ENCODE peak calls at places on chromosomes 7 and 10, in eight cellular contexts. Z is mesothelial cell of epicardium; X is dorsolateral prefrontal cortex; L is activated CD8-positive, alpha-beta T cell treated with anti-CD3 and anti-CD28 coated beads for 36 hours; A is Calu3; Y is heart left ventricle; F is lung; D is WERI-Rb-1. B is an unnamed sample.

GRCh38 chr7:71165708-71166107 is 33.8 kb downstream of the GALNT17 start:
- DNase-seq in Z (no peak), X (no peak), L (no peak), A (no peak), Y (no peak), F (no peak), D (no peak), B (no peak)

GRCh38 chr7:16028103-16028502 is 341.6 kb upstream of the MEOX2 start:
- DNase-seq in Z (no peak), X (no peak), L (no peak), A (no peak), Y (no peak), F (no peak), D (no peak), B (no peak)

GRCh38 chr10:29751686-29752085 is 116.9 kb upstream of the SVIL start:
- DNase-seq in Z (no peak), X (no peak), L (no peak), A (no peak), Y (no peak), F (no peak), D (no peak), B (no peak)

GRCh38 chr10:124290095-124290795 is 128.5 kb downstream of the OAT start:
- DNase-seq in Z (no peak), X (no peak), L (peak; percentile 40), A (no peak), Y (no peak), F (no peak), D (no peak), B (no peak)

GRCh38 chr10:43200538-43201390 is 62.5 kb downstream of the CSGALNACT2 start:
- DNase-seq in Z (peak; percentile 34), X (no peak), L (no peak), A (no peak), Y (no peak), F (peak; percentile 22), D (peak; percentile 2), B (no peak)

GRCh38 chr10:92742331-92743228 is 52.8 kb downstream of the HHEX start:
- DNase-seq in Z (no peak), X (no peak), L (no peak), A (no peak), Y (no peak), F (no peak), D (no peak), B (no peak)

GRCh38 chr10:58782876-58783859 is 270.5 kb downstream of the BICC1 start:
- DNase-seq in Z (no peak), X (no peak), L (no peak), A (no peak), Y (peak; percentile 37), F (no peak), D (no peak), B (no peak)

GRCh38 chr10:310976-311639 is 175.9 kb downstream of the ZMYND11 start:
- DNase-seq in Z (no peak), X (no peak), L (no peak), A (no peak), Y (no peak), F (no peak), D (no peak), B (no peak)

GRCh38 chr10:93071674-93072224 is 1.9 kb upstream of the CYP26A1 start:
- DNase-seq in Z (no peak), X (no peak), L (peak; percentile 4), A (peak; percentile 62), Y (no peak), F (no peak), D (peak; percentile 43), B (no peak)

GRCh38 chr10:3570855-3571266 is 214.1 kb downstream of the KLF6 start:
- DNase-seq in Z (no peak), X (no peak), L (no peak), A (no peak), Y (no peak), F (no peak), D (no peak), B (peak; percentile 40)

GRCh38 chr10:48945441-48946143 is 6.0 kb upstream of the LRRC18 start:
- DNase-seq in Z (no peak), X (no peak), L (no peak), A (no peak), Y (no peak), F (no peak), D (no peak), B (no peak)

GRCh38 chr7:138417840-138418239 is 42.2 kb upstream of the TRIM24 start:
- DNase-seq in Z (no peak), X (no peak), L (no peak), A (no peak), Y (no peak), F (no peak), D (no peak), B (no peak)

GRCh38 chr7:91571601-91572000 is 307.4 kb downstream of the FZD1 start:
- DNase-seq in Z (no peak), X (no peak), L (no peak), A (no peak), Y (no peak), F (no peak), D (no peak), B (no peak)

GRCh38 chr10:110410329-110411046 is 87.2 kb upstream of the DUSP5 start:
- DNase-seq in Z (peak; percentile 65), X (no peak), L (no peak), A (peak; percentile 88), Y (no peak), F (peak; percentile 67), D (no peak), B (peak; percentile 52)

GRCh38 chr7:68509054-68509453 is 1089.2 kb upstream of the AUTS2 start:
- DNase-seq in Z (no peak), X (no peak), L (no peak), A (no peak), Y (no peak), F (no peak), D (no peak), B (no peak)

DNA sequence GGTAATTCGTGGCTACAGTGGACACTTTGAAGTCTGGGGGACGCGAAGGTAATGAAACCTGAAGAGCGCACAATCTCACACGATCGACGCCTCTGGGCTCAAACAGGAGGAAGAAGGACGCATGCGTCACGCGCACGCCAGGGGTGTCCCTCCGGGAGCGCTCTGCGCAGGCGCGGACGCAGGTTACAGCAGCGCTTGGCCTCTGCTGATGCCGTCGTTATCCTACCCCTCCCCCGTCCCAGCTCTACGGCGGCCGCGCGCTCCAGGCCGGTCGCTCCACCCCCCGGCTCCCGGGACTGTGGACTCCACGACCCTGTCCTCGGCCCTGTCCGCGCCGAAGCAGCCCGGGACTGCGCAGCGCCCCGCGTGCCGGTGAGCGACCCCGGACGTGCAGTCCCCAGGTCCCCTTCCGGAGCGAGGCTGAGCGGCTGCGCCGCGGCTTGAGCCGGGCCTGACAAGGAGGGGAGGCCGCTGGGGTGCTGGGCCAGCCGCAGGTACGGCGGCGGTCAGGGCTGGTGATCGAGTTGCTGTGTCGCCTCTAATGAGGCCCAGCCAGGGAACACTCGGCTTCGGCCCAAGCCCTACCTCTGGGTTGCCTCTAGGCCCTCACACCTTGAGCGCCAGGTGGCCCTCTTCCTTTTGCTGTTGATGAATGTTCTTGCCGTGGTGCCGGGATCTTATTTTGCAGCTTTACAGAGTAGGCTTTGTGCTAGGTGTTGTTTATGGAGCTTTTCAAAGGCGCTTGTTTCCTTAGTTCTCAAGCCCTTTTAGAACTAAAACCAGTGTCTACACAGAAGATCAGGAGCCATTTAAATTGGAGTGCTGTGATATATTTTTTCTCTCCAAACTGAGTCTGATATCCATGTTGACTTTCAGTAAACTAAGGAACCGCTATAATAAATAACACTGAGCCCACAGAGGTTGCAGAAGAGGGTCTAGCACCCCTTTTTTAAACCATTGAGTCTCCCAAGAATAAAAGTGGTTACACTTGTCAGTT is at the start of gene TMEM106B:
- DNase-seq in Z (peak; percentile 94), X (peak; percentile 94), L (peak; percentile 98), A (peak; percentile 99), Y (peak; percentile 95), F (peak; percentile 97), D (peak; percentile 96), B (peak; percentile 92)
- TF ChIP-seq CTCF in Z (no peak), X (no peak), L (no peak), A (no peak), Y (no peak), F (no peak), D (peak; percentile 39), B (no peak)

DNA sequence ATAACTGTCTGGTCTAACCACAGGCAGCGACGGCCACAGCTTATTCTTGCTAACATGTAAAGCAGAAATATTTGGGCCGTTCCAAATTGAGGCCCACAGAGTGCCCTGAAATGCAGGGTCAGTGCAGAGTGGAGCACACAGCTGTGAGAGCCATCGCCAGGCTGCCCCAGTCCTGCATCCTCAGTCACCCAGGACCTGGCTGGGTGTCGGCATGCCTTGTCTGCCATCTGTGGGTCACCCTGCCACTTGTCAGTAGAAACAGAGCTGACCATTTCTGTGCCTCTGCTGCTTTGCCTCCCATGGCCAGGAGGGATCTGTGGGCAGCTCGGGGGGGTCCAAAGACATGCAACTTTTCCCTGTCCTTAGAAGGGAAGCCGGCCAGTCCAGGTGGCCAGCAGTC is 57.3 kb upstream of the BTBD16 start:
- DNase-seq in Z (no peak), X (peak; percentile 71), L (no peak), A (no peak), Y (peak; percentile 35), F (no peak), D (no peak), B (no peak)
- TF ChIP-seq CTCF in Z (no peak), X (peak; percentile 71), L (no peak), A (no peak), Y (peak; percentile 45), F (no peak), D (peak; percentile 12), B (peak; percentile 14)

DNA sequence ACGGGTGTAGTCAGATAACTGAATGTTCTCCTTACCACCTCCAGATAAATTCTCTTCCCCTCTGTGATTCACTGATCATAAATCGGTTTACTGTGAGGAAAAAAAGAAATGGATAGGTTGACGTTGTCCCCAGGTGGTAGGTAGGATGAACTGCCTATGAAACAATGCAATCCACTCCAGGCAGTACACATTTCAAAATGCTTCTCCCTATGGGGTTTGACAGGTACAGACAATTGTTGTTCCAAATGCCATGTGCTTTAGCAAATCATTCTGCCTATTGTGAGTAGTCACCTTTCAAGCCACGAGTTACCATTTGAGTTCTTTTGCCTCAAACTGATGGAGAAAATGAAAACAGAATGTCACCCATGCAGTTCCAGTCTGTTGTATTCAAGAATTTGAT is 21.8 kb downstream of the VIM start:
- DNase-seq in Z (no peak), X (no peak), L (no peak), A (no peak), Y (no peak), F (no peak), D (no peak), B (no peak)
- TF ChIP-seq CTCF in Z (no peak), X (no peak), L (peak; percentile 59), A (no peak), Y (no peak), F (no peak), D (peak; percentile 26), B (peak; percentile 16)

GRCh38 chr7:100007887-100008286 is 7.5 kb upstream of the ZKSCAN1 start:
- DNase-seq in Z (no peak), X (no peak), L (no peak), A (no peak), Y (no peak), F (no peak), D (no peak), B (no peak)
- TF ChIP-seq CTCF in Z (no peak), X (no peak), L (no peak), A (no peak), Y (no peak), F (no peak), D (no peak), B (no peak)

GRCh38 chr10:103941801-103942200 is 23.8 kb upstream of the STN1 start:
- DNase-seq in Z (no peak), X (no peak), L (no peak), A (no peak), Y (no peak), F (no peak), D (no peak), B (no peak)
- TF ChIP-seq CTCF in Z (no peak), X (no peak), L (no peak), A (no peak), Y (no peak), F (no peak), D (no peak), B (no peak)